ENCODE peak calls at places on chromosomes 1 and 21, in ten cellular contexts. H, Y, S, T, Q, W, O, I, V and R are unnamed samples.

GRCh38 chr1:241776911-241777310 is 71.1 kb upstream of the EXO1 start:
- DNase-seq in V (no peak), Y (no peak), W (no peak), H (no peak), T (no peak), Q (no peak), S (no peak), O (no peak), I (no peak), R (no peak)

GRCh38 chr1:202283991-202284390 is 57.7 kb downstream of the UBE2T start:
- DNase-seq in Q (no peak), W (peak; percentile 69), T (no peak), S (peak; percentile 70), V (peak; percentile 91), Y (peak; percentile 39), I (no peak), O (no peak), H (peak; percentile 74), R (peak; percentile 72)

GRCh38 chr1:92310185-92310597 is 11.3 kb downstream of the RPAP2 start:
- DNase-seq in Y (peak; percentile 54), I (no peak), S (peak; percentile 57), H (peak; percentile 50), W (peak; percentile 52), Q (peak; percentile 32), O (peak; percentile 39), T (no peak), V (peak; percentile 44), R (peak; percentile 60)

GRCh38 chr1:43779266-43779665 is 71.9 kb downstream of the ST3GAL3 start:
- DNase-seq in V (no peak), O (no peak), Y (no peak), W (no peak), Q (no peak), T (no peak), H (no peak), I (no peak), S (no peak), R (no peak)

GRCh38 chr1:41683681-41684500 is 199.4 kb upstream of the EDN2 start:
- DNase-seq in H (peak; percentile 41), Q (peak; percentile 26), Y (no peak), I (no peak), V (peak; percentile 60), O (no peak), T (peak; percentile 43), S (no peak), W (no peak), R (no peak)

GRCh38 chr1:1462318-1462966 is 9.1 kb upstream of the ATAD3B start:
- DNase-seq in H (no peak), Q (no peak), T (peak; percentile 30), Y (no peak), V (peak; percentile 77), O (peak; percentile 71), I (peak; percentile 54), S (peak; percentile 29), W (peak; percentile 49), R (peak; percentile 47)

GRCh38 chr21:42061195-42061865 is 9.8 kb upstream of the UMODL1 start:
- DNase-seq in Y (no peak), T (no peak), S (no peak), O (peak; percentile 96), Q (no peak), V (no peak), H (no peak), I (no peak), W (no peak), R (no peak)

GRCh38 chr1:209657918-209658317 is 5.7 kb upstream of the LAMB3 start:
- DNase-seq in T (no peak), Q (no peak), S (no peak), O (no peak), H (no peak), W (no peak), V (no peak), Y (no peak), I (no peak), R (no peak)

GRCh38 chr1:21645550-21645949 is 23.6 kb downstream of the RAP1GAP start:
- DNase-seq in V (no peak), T (no peak), W (no peak), Q (no peak), I (no peak), S (no peak), O (no peak), Y (no peak), H (no peak), R (no peak)

GRCh38 chr1:3886106-3886670 is 13.9 kb downstream of the C1orf174 start:
- DNase-seq in Q (no peak), I (no peak), O (no peak), V (no peak), T (no peak), S (no peak), H (no peak), W (no peak), Y (no peak), R (no peak)

GRCh38 chr1:31372961-31373896 is at the start of gene FABP3:
- DNase-seq in I (peak; percentile 98), Y (peak; percentile 78), V (peak; percentile 64), Q (peak; percentile 86), H (peak; percentile 51), T (peak; percentile 24), S (peak; percentile 70), O (no peak), W (peak; percentile 73), R (peak; percentile 51)

GRCh38 chr21:43334214-43334958 is 92.5 kb downstream of the SIK1 start:
- DNase-seq in S (no peak), O (no peak), I (no peak), W (no peak), H (no peak), Y (no peak), Q (no peak), T (no peak), V (no peak), R (no peak)

GRCh38 chr1:218348628-218349185 is 3.6 kb downstream of the TGFB2 start:
- DNase-seq in T (no peak), H (no peak), W (no peak), I (no peak), V (no peak), S (no peak), O (no peak), Q (no peak), Y (no peak), R (peak; percentile 32)

GRCh38 chr1:212346586-212346985 is 61.4 kb downstream of the PPP2R5A start:
- DNase-seq in W (no peak), I (no peak), O (no peak), S (peak; percentile 4), Q (no peak), H (peak; percentile 4), T (no peak), Y (no peak), V (peak; percentile 46), R (no peak)

GRCh38 chr1:211326528-211327340 is at the start of gene TRAF5:
- DNase-seq in S (peak; percentile 59), Q (peak; percentile 71), H (peak; percentile 55), W (peak; percentile 64), Y (peak; percentile 59), O (peak; percentile 72), I (peak; percentile 87), T (peak; percentile 46), V (peak; percentile 56), R (peak; percentile 59)

GRCh38 chr1:39266269-39266668 is 61.8 kb downstream of the MACF1 start:
- DNase-seq in W (peak; percentile 39), Q (peak; percentile 43), Y (peak; percentile 36), S (no peak), V (peak; percentile 30), T (no peak), H (no peak), O (peak; percentile 37), I (no peak), R (peak; percentile 32)

GRCh38 chr1:17903386-17903785 is 148.3 kb downstream of the ACTL8 start:
- DNase-seq in W (no peak), I (no peak), O (no peak), H (no peak), Y (no peak), S (peak; percentile 17), T (no peak), V (no peak), Q (no peak), R (no peak)

GRCh38 chr1:7070389-7071029 is 285.3 kb downstream of the CAMTA1 start:
- DNase-seq in V (peak; percentile 65), H (peak; percentile 72), W (peak; percentile 77), T (peak; percentile 48), Y (peak; percentile 72), O (peak; percentile 71), Q (peak; percentile 70), S (peak; percentile 72), I (peak; percentile 91), R (peak; percentile 73)

GRCh38 chr1:14653461-14653960 is 55.0 kb downstream of the KAZN start:
- DNase-seq in S (no peak), O (no peak), V (peak; percentile 72), Q (no peak), Y (peak; percentile 11), I (no peak), H (no peak), T (no peak), W (no peak), R (no peak)

DNA sequence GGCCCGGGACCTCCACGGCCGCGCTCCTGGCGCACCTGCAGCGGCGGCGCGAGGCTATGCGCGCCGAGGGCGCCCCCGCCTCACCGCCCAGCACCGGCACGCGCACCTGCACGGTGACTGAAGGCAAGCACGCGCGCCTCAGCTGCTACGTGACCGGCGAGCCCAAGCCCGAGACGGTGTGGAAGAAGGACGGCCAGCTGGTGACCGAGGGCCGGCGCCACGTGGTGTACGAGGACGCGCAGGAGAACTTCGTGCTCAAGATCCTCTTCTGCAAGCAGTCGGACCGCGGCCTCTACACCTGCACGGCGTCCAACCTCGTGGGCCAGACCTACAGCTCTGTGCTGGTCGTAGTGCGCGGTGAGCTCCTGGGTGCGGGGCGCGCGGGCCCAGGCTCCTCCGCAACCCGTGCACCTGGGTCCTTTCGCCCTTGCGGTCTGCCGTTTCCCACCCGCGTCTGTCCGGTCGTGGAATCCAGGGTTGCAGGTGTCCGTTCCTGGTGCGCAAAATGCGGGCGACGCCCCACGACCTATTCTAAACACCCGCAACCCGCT is 4.6 kb downstream of the OBSCN start:
- DNase-seq in Y (no peak), O (no peak), H (no peak), T (no peak), I (no peak), Q (no peak), V (no peak), W (no peak), S (no peak), R (no peak)
- H3K4me3 ChIP-seq in Y (no peak overlapping the region), O (no peak overlapping the region), H (peak overlapping the region; percentile 29), T (no peak overlapping the region), I (no peak overlapping the region), Q (no peak overlapping the region), V (no peak overlapping the region), W (no peak overlapping the region), S (no peak overlapping the region), R (no peak overlapping the region)

GRCh38 chr21:33302796-33303195 is 22.0 kb upstream of the IFNAR1 start:
- DNase-seq in W (no peak), S (no peak), H (no peak), Y (no peak), T (no peak), O (no peak), I (peak; percentile 75), V (no peak), Q (no peak), R (no peak)
- TF ChIP-seq CTCF in W (no peak), S (no peak), H (no peak), Y (no peak), T (no peak), O (peak; percentile 18), I (peak; percentile 77), V (no peak), Q (peak; percentile 79), R (no peak)

GRCh38 chr1:234997201-234998173 is 131.2 kb downstream of the TOMM20 start:
- DNase-seq in V (peak; percentile 100), Y (peak; percentile 99), O (no peak), Q (no peak), S (peak; percentile 99), H (peak; percentile 99), W (peak; percentile 100), T (no peak), I (peak; percentile 44), R (peak; percentile 100)
- H3K4me3 ChIP-seq in V (no peak overlapping the region), Y (no peak overlapping the region), O (no peak overlapping the region), Q (no peak overlapping the region), S (peak overlapping the region; percentile 7), H (no peak overlapping the region), W (no peak overlapping the region), T (no peak overlapping the region), I (no peak overlapping the region), R (no peak overlapping the region)

GRCh38 chr1:223628233-223628632 is 37.3 kb downstream of the CAPN8 start:
- DNase-seq in I (peak; percentile 87), H (peak; percentile 12), S (peak; percentile 38), T (no peak), V (peak; percentile 26), Y (peak; percentile 7), O (peak; percentile 36), W (peak; percentile 27), Q (peak; percentile 85), R (peak; percentile 27)
- TF ChIP-seq CTCF in I (peak; percentile 85), H (peak; percentile 50), S (peak; percentile 54), T (peak; percentile 58), V (peak; percentile 54), Y (peak; percentile 50), O (peak; percentile 75), W (peak; percentile 55), Q (peak; percentile 81), R (peak; percentile 47)